ENCODE peak calls at places on chromosomes 12 and 14, in four cellular contexts. F is HepG2, W is K562, D is GM12878. S is an unnamed sample.

GRCh38 chr14:67766035-67766680 is 50.2 kb downstream of the ZFYVE26 start:
- DNase-seq in F (no peak), W (no peak), D (no peak), S (no peak)

GRCh38 chr12:130266751-130267150 is 70.9 kb upstream of the PIWIL1 start:
- DNase-seq in F (no peak), W (no peak), D (no peak), S (no peak)

GRCh38 chr12:46661161-46661845 is 164.5 kb downstream of the SLC38A4 start:
- DNase-seq in F (peak; percentile 77), W (peak; percentile 40), D (peak; percentile 48), S (peak; percentile 39)

GRCh38 chr12:52052471-52053186 is 1.4 kb downstream of the NR4A1 start:
- DNase-seq in F (no peak), W (peak; percentile 60), D (no peak), S (no peak)

GRCh38 chr12:2877959-2878732 is 1.1 kb downstream of the RHNO1 start:
- DNase-seq in F (no peak), W (no peak), D (no peak), S (no peak)

GRCh38 chr14:65134651-65135579 is 32.6 kb upstream of the MAX start:
- DNase-seq in F (no peak), W (no peak), D (no peak), S (no peak)

GRCh38 chr12:49279706-49280159 is 14.9 kb downstream of the TUBA1C start:
- DNase-seq in F (peak; percentile 56), W (no peak), D (no peak), S (peak; percentile 25)

GRCh38 chr12:51368640-51369517 is 22.3 kb downstream of the GALNT6 start:
- DNase-seq in F (no peak), W (peak; percentile 84), D (peak; percentile 95), S (no peak)

GRCh38 chr12:119659289-119659897 is 8.5 kb upstream of the PRKAB1 start:
- DNase-seq in F (peak; percentile 46), W (peak; percentile 60), D (no peak), S (peak; percentile 69)

DNA sequence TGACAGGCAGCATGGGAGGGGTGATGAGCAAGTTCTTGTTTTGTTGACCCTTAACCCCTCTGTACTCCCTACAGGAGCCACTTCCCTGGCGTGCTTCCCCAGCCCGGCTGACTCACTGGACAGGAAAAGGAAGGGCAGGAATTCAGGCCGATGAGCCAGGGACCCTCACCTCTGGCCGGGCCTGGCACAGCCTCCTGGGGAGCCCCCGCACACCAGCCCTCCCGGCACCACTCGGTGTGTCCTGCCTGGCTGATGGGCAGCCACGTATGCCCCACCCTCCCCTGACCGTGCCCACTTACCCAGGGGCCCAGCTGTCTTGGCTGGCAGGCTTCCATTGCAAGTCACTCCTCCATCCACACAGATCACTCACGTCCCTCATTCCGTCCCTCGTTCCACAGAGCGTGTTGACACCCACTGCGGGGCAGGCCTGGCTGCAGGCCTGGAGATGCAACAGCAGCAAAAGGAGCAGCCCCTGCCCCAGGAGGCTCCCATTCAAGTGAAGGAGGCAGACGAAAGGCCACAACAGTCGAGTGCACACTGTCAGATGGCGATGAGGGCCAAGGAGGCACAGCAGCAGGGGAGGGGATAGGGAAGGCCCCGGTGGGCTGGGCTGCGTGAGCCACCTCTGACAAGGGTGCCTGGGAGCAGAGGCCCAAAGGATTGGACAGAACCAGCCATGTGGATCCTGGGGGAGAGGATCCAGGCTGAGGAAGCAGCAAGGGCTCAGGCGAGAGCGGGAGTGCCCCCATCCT is 19.7 kb upstream of the CD9 start:
- DNase-seq in F (peak; percentile 76), W (no peak), D (no peak), S (no peak)
- TF ChIP-seq MAX in F (peak; percentile 14), W (no peak), D (no peak), S (no peak)

DNA sequence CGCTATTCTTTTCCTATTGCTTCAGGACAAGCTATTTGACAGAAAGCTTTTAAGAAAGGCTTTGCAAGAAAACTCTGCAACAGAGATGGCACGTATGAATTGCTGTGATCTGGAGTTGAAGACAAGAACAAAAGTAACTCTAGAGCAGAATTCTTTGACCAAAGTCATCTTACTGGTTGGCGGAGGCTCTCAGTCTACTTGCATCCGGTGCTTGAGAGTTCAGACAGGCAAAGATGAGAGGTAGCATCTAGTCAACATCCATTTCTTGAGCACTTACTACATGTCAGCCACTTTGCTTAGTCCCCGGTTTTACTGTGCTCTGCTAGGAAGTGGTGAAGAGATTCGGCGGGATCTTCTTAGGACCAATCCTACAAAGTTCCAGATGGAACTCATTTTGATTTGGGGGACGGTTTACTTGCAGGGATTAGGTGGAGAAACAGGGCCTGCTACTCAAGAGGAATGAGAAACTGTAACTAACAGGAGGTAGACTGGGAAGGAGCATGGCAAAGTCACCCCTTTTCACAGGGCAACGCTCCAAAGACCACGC is 409 bp upstream of the CCDC91 start:
- DNase-seq in F (no peak), W (peak; percentile 15), D (no peak), S (no peak)
- TF ChIP-seq ZBTB33 in F (no peak), W (peak; percentile 38), D (no peak), S (no peak)

GRCh38 chr14:103910984-103911383 is 17.3 kb upstream of the TDRD9 start:
- DNase-seq in F (no peak), W (no peak), D (no peak), S (no peak)
- TF ChIP-seq USF2 in F (no peak), W (no peak), D (no peak), S (no peak)

GRCh38 chr12:13472690-13473089 is 276.2 kb downstream of the EMP1 start:
- DNase-seq in F (no peak), W (no peak), D (peak; percentile 65), S (no peak)
- TF ChIP-seq MAX in F (no peak), W (no peak), D (no peak), S (no peak)